ENCODE peak calls at places on chromosomes 6 and 20, in five cellular contexts. One of them, this sample, is unnamed. For H3K27me3, the result is how much of the 10 kb centered on the place peaks cover.

GRCh38 chr20:11880694-11881093 is 37.0 kb upstream of the BTBD3 start:
- DNase-seq in heart left ventricle: no peak
- DNase-seq in uterus: no peak
- DNase-seq in GM12878: no peak
- DNase-seq in MM.1S: no peak
- DNase-seq in this sample: peak

GRCh38 chr6:105691971-105692370 is 289.1 kb upstream of the PREP start:
- DNase-seq in MM.1S: no peak
- DNase-seq in GM12878: no peak
- DNase-seq in heart left ventricle: no peak
- DNase-seq in uterus: no peak
- DNase-seq in this sample: no peak

GRCh38 chr6:84882768-84883766 is 118.7 kb upstream of the TBX18 start:
- DNase-seq in MM.1S: no peak
- DNase-seq in GM12878: no peak
- DNase-seq in heart left ventricle: no peak
- DNase-seq in uterus: no peak
- DNase-seq in this sample: no peak

GRCh38 chr20:52204136-52204535 is 12.6 kb upstream of the ZFP64 start:
- DNase-seq in uterus: no peak
- DNase-seq in MM.1S: no peak
- DNase-seq in GM12878: no peak
- DNase-seq in heart left ventricle: no peak
- DNase-seq in this sample: no peak

GRCh38 chr6:117265425-117266266 is at the start of gene VGLL2:
- DNase-seq in GM12878: no peak
- DNase-seq in uterus: no peak
- DNase-seq in MM.1S: peak
- DNase-seq in heart left ventricle: peak
- DNase-seq in this sample: no peak

GRCh38 chr6:96058094-96058493 is 42.3 kb downstream of the FUT9 start:
- DNase-seq in GM12878: no peak
- DNase-seq in MM.1S: no peak
- DNase-seq in heart left ventricle: no peak
- DNase-seq in uterus: no peak
- DNase-seq in this sample: no peak

GRCh38 chr6:90109141-90109540 is 187.5 kb downstream of the BACH2 start:
- DNase-seq in uterus: no peak
- DNase-seq in MM.1S: no peak
- DNase-seq in heart left ventricle: no peak
- DNase-seq in GM12878: no peak
- DNase-seq in this sample: no peak

GRCh38 chr6:146890644-146891434 is 292.1 kb downstream of the ADGB start:
- DNase-seq in MM.1S: no peak
- DNase-seq in uterus: no peak
- DNase-seq in GM12878: no peak
- DNase-seq in heart left ventricle: no peak
- DNase-seq in this sample: no peak

GRCh38 chr20:18727032-18727508 is 86.5 kb upstream of the SCP2D1 start:
- DNase-seq in heart left ventricle: no peak
- DNase-seq in MM.1S: no peak
- DNase-seq in uterus: no peak
- DNase-seq in GM12878: no peak
- DNase-seq in this sample: peak

GRCh38 chr6:40854592-40854991 is 184.4 kb downstream of the UNC5CL start:
- DNase-seq in heart left ventricle: no peak
- DNase-seq in GM12878: no peak
- DNase-seq in MM.1S: no peak
- DNase-seq in uterus: no peak
- DNase-seq in this sample: no peak

GRCh38 chr20:33490934-33491656 is 1.2 kb downstream of the CBFA2T2 start:
- DNase-seq in MM.1S: no peak
- DNase-seq in GM12878: no peak
- DNase-seq in heart left ventricle: no peak
- DNase-seq in uterus: no peak
- DNase-seq in this sample: peak

GRCh38 chr20:23227274-23227673 is 123.3 kb upstream of the NXT1 start:
- DNase-seq in MM.1S: no peak
- DNase-seq in uterus: no peak
- DNase-seq in heart left ventricle: no peak
- DNase-seq in GM12878: no peak
- DNase-seq in this sample: no peak

GRCh38 chr6:157273756-157274088 is 49.6 kb downstream of the TMEM242 start:
- DNase-seq in GM12878: no peak
- DNase-seq in heart left ventricle: peak
- DNase-seq in MM.1S: no peak
- DNase-seq in uterus: peak
- DNase-seq in this sample: peak

DNA sequence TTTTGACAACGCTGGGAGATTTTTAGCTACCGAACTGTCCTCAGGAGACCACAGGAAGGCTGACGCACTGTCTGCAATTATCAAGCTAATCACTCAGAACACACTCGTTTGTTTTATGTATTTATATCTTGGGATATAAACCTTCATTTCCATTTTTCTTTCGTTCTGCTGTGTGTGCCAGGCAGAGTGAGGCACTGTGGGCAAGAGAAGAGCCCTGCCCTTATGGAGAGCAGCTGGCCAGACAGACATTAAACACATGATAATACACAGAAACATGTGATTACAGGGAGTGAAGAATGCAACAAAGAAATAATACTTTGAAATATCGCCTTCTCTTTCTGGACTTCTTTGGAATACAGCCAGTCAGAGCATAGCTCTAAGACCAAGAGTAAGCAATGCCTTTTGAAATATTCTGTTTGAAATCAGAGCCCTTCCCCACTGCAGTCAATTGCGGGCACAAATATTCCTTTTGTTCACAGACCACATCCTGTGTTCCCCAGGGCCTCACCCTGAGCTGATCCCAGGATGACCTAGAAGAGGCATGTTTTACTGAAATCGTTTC is 96.8 kb downstream of the ANKRD60 start:
- DNase-seq in MM.1S: no peak
- DNase-seq in heart left ventricle: no peak
- DNase-seq in GM12878: no peak
- DNase-seq in uterus: peak
- DNase-seq in this sample: peak
- H3K4me3 ChIP-seq in MM.1S: no peak
- H3K4me3 ChIP-seq in heart left ventricle: no peak
- H3K4me3 ChIP-seq in GM12878: no peak
- H3K4me3 ChIP-seq in uterus: no peak
- H3K4me3 ChIP-seq in this sample: no peak

DNA sequence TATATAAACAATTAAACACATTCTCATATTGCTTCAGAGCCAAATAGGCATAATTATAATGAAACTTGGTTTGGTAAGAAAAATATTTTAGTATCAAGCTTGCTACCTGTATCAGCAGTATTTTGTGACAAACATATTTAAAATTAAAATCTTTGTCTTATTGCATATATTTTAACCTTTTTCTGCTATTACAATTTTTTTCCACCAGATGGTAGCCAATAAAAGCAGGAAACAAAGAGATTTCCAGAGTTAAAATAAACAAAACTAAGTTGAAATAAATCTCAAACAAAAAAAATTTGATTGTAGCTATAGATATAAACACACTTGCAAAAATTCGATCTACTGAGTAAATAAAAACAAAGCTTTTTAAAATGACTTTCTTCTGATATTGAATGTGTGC is 491.3 kb upstream of the GJE1 start:
- DNase-seq in GM12878: no peak
- DNase-seq in MM.1S: no peak
- DNase-seq in uterus: no peak
- DNase-seq in heart left ventricle: no peak
- DNase-seq in this sample: no peak
- TF ChIP-seq CTCF in GM12878: no peak
- TF ChIP-seq CTCF in MM.1S: no peak
- TF ChIP-seq CTCF in uterus: no peak
- TF ChIP-seq CTCF in heart left ventricle: no peak
- TF ChIP-seq CTCF in this sample: no peak

GRCh38 chr6:168905451-168906090 is 348.1 kb downstream of the THBS2 start:
- DNase-seq in MM.1S: no peak
- DNase-seq in uterus: no peak
- DNase-seq in heart left ventricle: no peak
- DNase-seq in GM12878: no peak
- DNase-seq in this sample: no peak

GRCh38 chr6:168896321-168896720 is 357.3 kb downstream of the THBS2 start:
- DNase-seq in MM.1S: no peak
- DNase-seq in heart left ventricle: no peak
- DNase-seq in GM12878: no peak
- DNase-seq in uterus: no peak
- DNase-seq in this sample: no peak

GRCh38 chr6:168903638-168904345 is 349.9 kb downstream of the THBS2 start:
- DNase-seq in GM12878: no peak
- DNase-seq in uterus: no peak
- DNase-seq in MM.1S: no peak
- DNase-seq in heart left ventricle: no peak
- DNase-seq in this sample: no peak

GRCh38 chr6:168902075-168902474 is 351.6 kb downstream of the THBS2 start:
- DNase-seq in heart left ventricle: no peak
- DNase-seq in MM.1S: no peak
- DNase-seq in uterus: no peak
- DNase-seq in GM12878: no peak
- DNase-seq in this sample: no peak

DNA sequence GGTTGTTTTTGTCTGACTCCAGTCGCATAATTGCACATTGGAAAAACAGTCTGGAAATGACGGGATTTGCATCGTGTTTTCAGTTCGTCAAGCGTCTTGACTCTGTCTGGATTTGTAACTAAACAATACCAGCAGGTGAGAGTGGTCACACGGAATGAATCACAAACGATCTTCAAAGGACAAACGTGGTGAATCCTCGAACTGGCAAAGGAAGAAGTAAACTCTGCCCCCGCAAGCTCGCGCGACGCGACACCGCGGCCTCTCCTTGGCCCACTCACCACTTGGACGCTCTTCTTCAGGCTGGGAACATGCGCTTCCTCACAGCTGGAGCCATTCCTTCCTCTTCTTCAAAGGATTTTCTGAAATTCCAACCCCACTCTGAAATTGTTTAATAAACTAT is 352.6 kb downstream of the THBS2 start:
- DNase-seq in heart left ventricle: no peak
- DNase-seq in uterus: no peak
- DNase-seq in GM12878: no peak
- DNase-seq in MM.1S: no peak
- DNase-seq in this sample: no peak
- H3K27me3 ChIP-seq in heart left ventricle: under half
- H3K27me3 ChIP-seq in uterus: under half
- H3K27me3 ChIP-seq in GM12878: under half
- H3K27me3 ChIP-seq in MM.1S: under half
- H3K27me3 ChIP-seq in this sample: under half

GRCh38 chr6:71289039-71289801 is 609 bp downstream of the OGFRL1 start:
- DNase-seq in heart left ventricle: peak
- DNase-seq in GM12878: no peak
- DNase-seq in uterus: no peak
- DNase-seq in MM.1S: peak
- DNase-seq in this sample: peak

GRCh38 chr6:71289802-71290175 is 1.2 kb downstream of the OGFRL1 start:
- DNase-seq in heart left ventricle: no peak
- DNase-seq in MM.1S: no peak
- DNase-seq in uterus: no peak
- DNase-seq in GM12878: no peak
- DNase-seq in this sample: no peak

GRCh38 chr6:71294121-71294523 is 5.5 kb downstream of the OGFRL1 start:
- DNase-seq in uterus: no peak
- DNase-seq in heart left ventricle: no peak
- DNase-seq in GM12878: no peak
- DNase-seq in MM.1S: no peak
- DNase-seq in this sample: peak

GRCh38 chr6:71290611-71291010 is 2.0 kb downstream of the OGFRL1 start:
- DNase-seq in MM.1S: no peak
- DNase-seq in uterus: no peak
- DNase-seq in heart left ventricle: no peak
- DNase-seq in GM12878: no peak
- DNase-seq in this sample: no peak

DNA sequence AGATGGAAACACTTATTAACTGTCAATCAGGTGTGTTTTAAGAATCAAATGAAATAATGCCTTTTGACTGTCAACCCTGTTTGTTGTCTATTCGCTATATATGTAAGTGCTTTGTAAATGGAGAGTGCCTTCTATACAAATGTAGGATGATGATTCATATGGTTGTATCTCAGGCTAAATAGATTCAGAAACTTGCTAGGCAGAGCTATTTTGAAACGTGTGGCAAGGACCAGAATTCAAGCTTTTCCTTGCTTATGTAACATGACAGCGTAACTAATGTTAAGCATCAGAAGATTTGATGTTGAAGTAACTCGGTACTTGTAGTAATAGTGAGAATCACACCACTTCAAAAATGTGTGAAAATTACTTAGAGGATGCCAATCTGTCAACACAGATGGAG is 3.4 kb downstream of the OGFRL1 start:
- DNase-seq in GM12878: no peak
- DNase-seq in MM.1S: no peak
- DNase-seq in heart left ventricle: no peak
- DNase-seq in uterus: no peak
- DNase-seq in this sample: peak
- H3K4me3 ChIP-seq in GM12878: peak
- H3K4me3 ChIP-seq in MM.1S: no peak
- H3K4me3 ChIP-seq in heart left ventricle: no peak
- H3K4me3 ChIP-seq in uterus: no peak
- H3K4me3 ChIP-seq in this sample: no peak

GRCh38 chr6:20718705-20719653 is 184.7 kb downstream of the CDKAL1 start:
- DNase-seq in GM12878: no peak
- DNase-seq in heart left ventricle: no peak
- DNase-seq in uterus: no peak
- DNase-seq in MM.1S: no peak
- DNase-seq in this sample: no peak
- TF ChIP-seq CTCF in GM12878: no peak
- TF ChIP-seq CTCF in heart left ventricle: no peak
- TF ChIP-seq CTCF in uterus: no peak
- TF ChIP-seq CTCF in MM.1S: no peak
- TF ChIP-seq CTCF in this sample: no peak

GRCh38 chr20:40274912-40275654 is 414.0 kb downstream of the MAFB start:
- DNase-seq in GM12878: no peak
- DNase-seq in uterus: no peak
- DNase-seq in MM.1S: no peak
- DNase-seq in heart left ventricle: no peak
- DNase-seq in this sample: no peak
- H3K27me3 ChIP-seq in GM12878: under half
- H3K27me3 ChIP-seq in uterus: under half
- H3K27me3 ChIP-seq in MM.1S: under half
- H3K27me3 ChIP-seq in heart left ventricle: under half
- H3K27me3 ChIP-seq in this sample: under half

This sample was measured in bronchial epithelial cell.